ENCODE peak calls at places on chromosomes 5 and 9, in six cellular contexts. Q is HCT116, J is HepG2, L is GM12878, S is K562, R is H1. E is an unnamed sample.

GRCh38 chr9:113309204-113309813 is 6.1 kb upstream of the RNF183 start:
- DNase-seq in L (no peak), R (no peak), Q (peak; percentile 8), S (peak; percentile 31), J (peak; percentile 53), E (no peak)

GRCh38 chr5:109022056-109022455 is 274.4 kb downstream of the FER start:
- DNase-seq in R (no peak), J (no peak), S (no peak), Q (no peak), L (no peak), E (no peak)

GRCh38 chr5:79971156-79971555 is 19.9 kb downstream of the MTX3 start:
- DNase-seq in L (no peak), S (no peak), J (no peak), R (no peak), Q (no peak), E (no peak)

GRCh38 chr5:174252121-174252520 is 206.6 kb downstream of the NSG2 start:
- DNase-seq in R (no peak), L (no peak), Q (no peak), S (no peak), J (no peak), E (no peak)

GRCh38 chr5:134504629-134505300 is 20.7 kb upstream of the JADE2 start:
- DNase-seq in J (no peak), R (no peak), Q (no peak), L (no peak), S (no peak), E (no peak)

GRCh38 chr9:95572370-95573151 is 55.8 kb upstream of the PTCH1 start:
- DNase-seq in L (no peak), S (no peak), R (no peak), Q (no peak), J (no peak), E (no peak)

GRCh38 chr9:117777823-117778222 is 73.6 kb downstream of the TLR4 start:
- DNase-seq in S (no peak), L (peak; percentile 9), J (no peak), Q (no peak), R (no peak), E (no peak)

GRCh38 chr9:37412431-37413151 is 9.9 kb upstream of the GRHPR start:
- DNase-seq in Q (no peak), J (no peak), L (no peak), S (no peak), R (no peak), E (no peak)

GRCh38 chr5:107505763-107506534 is 164.8 kb downstream of the EFNA5 start:
- DNase-seq in L (no peak), S (no peak), R (no peak), J (no peak), Q (no peak), E (no peak)

GRCh38 chr9:7300484-7300883 is 499.1 kb downstream of the DMAC1 start:
- DNase-seq in Q (no peak), S (no peak), L (peak; percentile 37), J (no peak), R (no peak), E (no peak)

GRCh38 chr9:503881-504852 is 289.5 kb downstream of the DOCK8 start:
- DNase-seq in L (no peak), Q (peak; percentile 43), R (peak; percentile 36), S (peak; percentile 85), J (peak; percentile 48), E (peak; percentile 68)

GRCh38 chr5:132059043-132059695 is 1.3 kb upstream of the IL3 start:
- DNase-seq in Q (no peak), S (no peak), R (no peak), J (no peak), L (no peak), E (no peak)

GRCh38 chr9:130445268-130445983 is 665 bp downstream of the ASS1 start:
- DNase-seq in J (peak; percentile 61), R (no peak), L (no peak), Q (no peak), S (no peak), E (no peak)

GRCh38 chr5:54895816-54896341 is 89.5 kb downstream of the ESM1 start:
- DNase-seq in Q (peak; percentile 39), R (no peak), L (no peak), J (peak; percentile 28), S (no peak), E (no peak)

GRCh38 chr5:117131876-117132275 is 557.3 kb upstream of the SEMA6A start:
- DNase-seq in L (no peak), R (no peak), J (no peak), S (no peak), Q (no peak), E (no peak)

GRCh38 chr5:72307573-72307967 is 12.5 kb downstream of the MRPS27 start:
- DNase-seq in R (no peak), J (no peak), Q (no peak), S (no peak), L (no peak), E (no peak)

GRCh38 chr5:173923236-173924104 is 35.3 kb downstream of the CPEB4 start:
- DNase-seq in J (no peak), Q (no peak), R (no peak), L (no peak), S (no peak), E (no peak)

GRCh38 chr9:88989961-88990570 is 1.2 kb upstream of the S1PR3 start:
- DNase-seq in S (no peak), Q (no peak), L (no peak), R (no peak), J (no peak), E (no peak)

GRCh38 chr5:88805151-88805784 is 77.7 kb downstream of the MEF2C start:
- DNase-seq in S (no peak), J (no peak), R (no peak), L (no peak), Q (no peak), E (no peak)

GRCh38 chr5:176776141-176776865 is 34.1 kb upstream of the UNC5A start:
- DNase-seq in L (no peak), S (no peak), R (no peak), J (no peak), Q (no peak), E (no peak)

GRCh38 chr9:75974006-75974766 is 83.7 kb downstream of the PCSK5 start:
- DNase-seq in S (no peak), Q (no peak), J (no peak), R (no peak), L (no peak), E (no peak)

GRCh38 chr9:96187108-96187695 is 114.8 kb downstream of the HSD17B3 start:
- DNase-seq in L (no peak), R (no peak), S (no peak), J (no peak), Q (no peak), E (no peak)

GRCh38 chr5:120293796-120294195 is 170.3 kb upstream of the PRR16 start:
- DNase-seq in Q (no peak), S (no peak), R (no peak), L (no peak), J (no peak), E (no peak)

GRCh38 chr5:172839669-172840068 is 5.6 kb downstream of the ERGIC1 start:
- DNase-seq in R (no peak), Q (no peak), J (no peak), L (no peak), S (no peak), E (no peak)

GRCh38 chr9:135166566-135166965 is 79.1 kb downstream of the OLFM1 start:
- DNase-seq in R (no peak), L (no peak), J (no peak), Q (peak; percentile 7), S (peak; percentile 23), E (no peak)

GRCh38 chr9:34869390-34869789 is 88.7 kb upstream of the PHF24 start:
- DNase-seq in R (no peak), Q (peak; percentile 7), J (peak; percentile 16), L (no peak), S (no peak), E (no peak)

GRCh38 chr9:8315211-8315610 is 515.6 kb upstream of the DMAC1 start:
- DNase-seq in R (no peak), S (no peak), Q (no peak), J (no peak), L (no peak), E (no peak)

GRCh38 chr5:125928663-125929062 is 494.5 kb upstream of the GRAMD2B start:
- DNase-seq in L (peak; percentile 11), Q (no peak), S (no peak), J (no peak), R (no peak), E (no peak)

GRCh38 chr5:51034501-51034900 is 348.7 kb upstream of the ISL1 start:
- DNase-seq in Q (no peak), R (no peak), L (no peak), S (no peak), J (no peak), E (no peak)

GRCh38 chr5:150436141-150436680 is 13.3 kb downstream of the RPS14 start:
- DNase-seq in Q (peak; percentile 74), R (peak; percentile 75), S (peak; percentile 89), J (peak; percentile 71), L (peak; percentile 60), E (peak; percentile 81)

GRCh38 chr5:57402761-57403160 is 79.8 kb downstream of the ACTBL2 start:
- DNase-seq in J (no peak), Q (no peak), S (no peak), R (no peak), L (no peak), E (no peak)
- TF ChIP-seq YY1 in J (no peak), Q (no peak), S (no peak), R (no peak), L (no peak), E (no peak)

GRCh38 chr9:121620777-121621437 is 30.5 kb upstream of the DAB2IP start:
- DNase-seq in L (no peak), R (no peak), J (peak; percentile 41), Q (no peak), S (peak; percentile 50), E (peak; percentile 48)
- TF ChIP-seq ZNF274 in L (no peak), R (no peak), J (no peak), Q (no peak), S (no peak), E (no peak)

GRCh38 chr9:121253162-121253561 is 14.8 kb upstream of the GSN start:
- DNase-seq in S (peak; percentile 14), J (no peak), Q (no peak), L (no peak), R (no peak), E (no peak)

GRCh38 chr9:121253821-121254471 is 14.0 kb upstream of the GSN start:
- DNase-seq in R (no peak), J (no peak), Q (no peak), S (no peak), L (no peak), E (peak; percentile 67)

GRCh38 chr9:121246821-121247511 is 21.0 kb upstream of the GSN start:
- DNase-seq in R (no peak), J (no peak), Q (no peak), S (peak; percentile 16), L (no peak), E (no peak)

GRCh38 chr9:121252104-121252851 is 15.7 kb upstream of the GSN start:
- DNase-seq in Q (no peak), J (no peak), R (no peak), S (no peak), L (no peak), E (no peak)

GRCh38 chr9:121249563-121249962 is 18.4 kb upstream of the GSN start:
- DNase-seq in L (peak; percentile 40), Q (no peak), J (no peak), R (no peak), S (peak; percentile 68), E (no peak)
- TF ChIP-seq YY1 in L (peak; percentile 86), Q (no peak), J (no peak), R (no peak), S (peak; percentile 25), E (no peak)

GRCh38 chr9:137449931-137450537 is 8.9 kb upstream of the ENTPD8 start:
- DNase-seq in S (peak; percentile 52), J (no peak), Q (no peak), R (no peak), L (no peak), E (no peak)
- TF ChIP-seq ZNF274 in S (no peak), J (no peak), Q (no peak), R (no peak), L (no peak), E (no peak)

E was measured in NT2/D1.